ENCODE peak calls at places on chromosomes 6 and 20, in five cellular contexts. A, O, I, N and E are unnamed samples. For H3K36me3, the result is how much of the 10 kb centered on the place peaks cover.

GRCh38 chr6:117272032-117272866 is 6.9 kb downstream of the VGLL2 start:
- DNase-seq in A (no peak), O (no peak), I (no peak), N (no peak), E (peak)

GRCh38 chr6:71482742-71483141 is 194.1 kb downstream of the OGFRL1 start:
- DNase-seq in A (no peak), O (no peak), I (no peak), N (peak), E (peak)

GRCh38 chr6:144834426-144835038 is 549.4 kb downstream of the UTRN start:
- DNase-seq in A (no peak), O (no peak), I (no peak), N (no peak), E (no peak)

GRCh38 chr6:11263185-11263817 is 30.8 kb upstream of the NEDD9 start:
- DNase-seq in A (no peak), O (peak), I (no peak), N (peak), E (peak)

GRCh38 chr6:125300992-125301434 is 754 bp downstream of the HDDC2 start:
- DNase-seq in A (no peak), O (peak), I (no peak), N (peak), E (peak)

GRCh38 chr6:170063431-170063830 is 227.4 kb downstream of the DLL1 start:
- DNase-seq in A (no peak), O (no peak), I (no peak), N (no peak), E (no peak)

GRCh38 chr6:22248513-22249308 is 48.1 kb downstream of the PRL start:
- DNase-seq in A (no peak), O (peak), I (no peak), N (peak), E (peak)

GRCh38 chr20:10812738-10813327 is 139.0 kb upstream of the JAG1 start:
- DNase-seq in A (no peak), O (peak), I (no peak), N (no peak), E (no peak)

GRCh38 chr6:31586013-31586412 is at the start of gene LST1:
- DNase-seq in A (no peak), O (no peak), I (no peak), N (no peak), E (no peak)

GRCh38 chr20:52806918-52807317 is 165.2 kb upstream of the TSHZ2 start:
- DNase-seq in A (no peak), O (no peak), I (no peak), N (no peak), E (no peak)

GRCh38 chr6:81682238-81682795 is 70.2 kb downstream of the TENT5A start:
- DNase-seq in A (no peak), O (no peak), I (no peak), N (no peak), E (peak)

GRCh38 chr6:98880486-98880885 is 46.1 kb downstream of the POU3F2 start:
- DNase-seq in A (no peak), O (no peak), I (no peak), N (no peak), E (no peak)

GRCh38 chr6:119152187-119152586 is 73.7 kb upstream of the FAM184A start:
- DNase-seq in A (no peak), O (no peak), I (no peak), N (no peak), E (no peak)

GRCh38 chr6:70973591-70973990 is 16.7 kb upstream of the B3GAT2 start:
- DNase-seq in A (no peak), O (no peak), I (no peak), N (peak), E (no peak)

GRCh38 chr20:46353506-46354206 is 45.4 kb upstream of the CDH22 start:
- DNase-seq in A (no peak), O (no peak), I (no peak), N (no peak), E (no peak)
- H3K36me3 ChIP-seq in A (under half), O (under half), I (under half), N (under half), E (under half)

DNA sequence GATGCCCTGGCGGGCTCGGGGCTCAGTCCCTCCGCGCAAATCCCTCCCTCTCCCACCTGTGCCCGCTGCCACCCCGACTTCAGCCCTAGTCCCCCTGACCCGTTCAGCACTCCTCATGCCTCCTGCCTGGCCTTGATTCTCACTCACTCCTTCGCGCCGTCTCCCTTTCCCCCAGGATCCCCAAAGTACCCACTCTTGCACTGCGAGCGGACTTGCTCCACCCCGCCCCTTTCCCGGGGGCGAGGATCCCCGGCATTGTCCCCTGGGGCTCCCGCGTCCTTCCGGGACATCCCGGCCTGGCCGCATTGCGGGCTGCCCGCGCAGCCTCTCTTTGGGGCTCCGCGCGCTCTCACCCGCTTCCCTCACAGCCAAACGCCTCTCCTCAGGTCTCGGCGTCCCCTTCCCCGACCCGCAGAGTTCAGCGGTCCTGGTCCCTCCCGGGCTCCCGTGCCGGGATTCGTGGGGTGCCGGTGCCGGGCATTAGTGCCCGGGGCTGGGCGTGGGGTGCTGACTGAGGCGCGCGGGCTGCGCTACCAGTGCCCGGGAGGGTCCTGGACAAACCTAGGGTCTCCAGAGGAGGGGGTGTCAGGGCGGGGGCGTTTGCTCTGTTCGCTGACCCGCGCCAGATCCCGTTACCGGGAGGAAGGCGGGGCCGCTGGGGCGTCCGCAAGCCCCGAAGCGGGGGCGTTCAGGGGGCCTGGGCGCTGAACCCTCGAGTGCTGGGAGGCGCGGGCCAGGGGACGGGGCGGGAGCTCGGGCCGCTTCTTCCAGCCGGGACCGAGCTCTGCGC is 45.6 kb upstream of the SUPT3H start:
- DNase-seq in A (no peak), O (peak), I (no peak), N (peak), E (peak)
- H2AFZ ChIP-seq in A (peak), O (peak), I (peak), N (peak), E (peak)

GRCh38 chr20:62973033-62973745 is 20.7 kb downstream of the SLC17A9 start:
- DNase-seq in A (no peak), O (no peak), I (no peak), N (no peak), E (no peak)
- TF ChIP-seq EZH2 in A (peak), O (no peak), I (no peak), N (peak), E (peak)

GRCh38 chr20:50866036-50866685 is 65.1 kb downstream of the ADNP start:
- DNase-seq in A (no peak), O (no peak), I (no peak), N (no peak), E (no peak)
- H3K36me3 ChIP-seq in A (under half), O (under half), I (under half), N (under half), E (under half)